ENCODE peak calls at places on chromosomes 6 and 20, in seven cellular contexts. L is glutamatergic neuron, V is Panc1, P is colonic mucosa, H is GM20000, G is GM13977, E is coronary artery. O is an unnamed sample.

GRCh38 chr6:33607126-33607783 is 13.9 kb upstream of the ITPR3 start:
- DNase-seq in L (no peak), V (no peak), P (no peak), H (no peak), G (no peak), E (no peak), O (no peak)

GRCh38 chr20:47220161-47220582 is 136.3 kb downstream of the ZMYND8 start:
- DNase-seq in L (peak; percentile 81), V (no peak), P (peak; percentile 32), H (peak; percentile 49), G (peak; percentile 59), E (no peak), O (peak; percentile 68)

GRCh38 chr6:71190809-71191208 is 97.8 kb upstream of the OGFRL1 start:
- DNase-seq in L (no peak), V (no peak), P (no peak), H (no peak), G (no peak), E (no peak), O (no peak)

GRCh38 chr6:72524011-72524645 is 97.7 kb upstream of the KCNQ5 start:
- DNase-seq in L (peak; percentile 31), V (no peak), P (no peak), H (no peak), G (no peak), E (no peak), O (no peak)

GRCh38 chr6:18216411-18216810 is 47.9 kb downstream of the DEK start:
- DNase-seq in L (no peak), V (no peak), P (no peak), H (no peak), G (no peak), E (no peak), O (no peak)

GRCh38 chr6:80460396-80460912 is 354.0 kb downstream of the BCKDHB start:
- DNase-seq in L (no peak), V (no peak), P (no peak), H (no peak), G (no peak), E (no peak), O (no peak)

GRCh38 chr6:17349437-17349836 is 44.0 kb upstream of the CAP2 start:
- DNase-seq in L (no peak), V (no peak), P (no peak), H (no peak), G (no peak), E (no peak), O (no peak)

GRCh38 chr6:27684264-27685211 is 211.6 kb upstream of the ZNF184 start:
- DNase-seq in L (peak; percentile 59), V (peak; percentile 98), P (peak; percentile 63), H (peak; percentile 43), G (peak; percentile 61), E (no peak), O (peak; percentile 70)

GRCh38 chr6:78835817-78836216 is 31.5 kb upstream of the IRAK1BP1 start:
- DNase-seq in L (no peak), V (no peak), P (no peak), H (no peak), G (no peak), E (no peak), O (no peak)

GRCh38 chr6:2854394-2854982 is 12.8 kb upstream of the SERPINB1 start:
- DNase-seq in L (no peak), V (no peak), P (no peak), H (no peak), G (no peak), E (no peak), O (no peak)

GRCh38 chr6:105981002-105981887 is 104.9 kb upstream of the PRDM1 start:
- DNase-seq in L (peak; percentile 48), V (no peak), P (peak; percentile 34), H (peak; percentile 37), G (no peak), E (no peak), O (peak; percentile 48)

GRCh38 chr6:84466521-84466920 is 239.1 kb upstream of the CEP162 start:
- DNase-seq in L (no peak), V (no peak), P (no peak), H (no peak), G (no peak), E (no peak), O (no peak)

GRCh38 chr20:60395993-60396392 is 437.8 kb downstream of the CDH26 start:
- DNase-seq in L (no peak), V (no peak), P (no peak), H (no peak), G (no peak), E (no peak), O (no peak)

GRCh38 chr20:22800161-22800560 is 215.8 kb upstream of the FOXA2 start:
- DNase-seq in L (no peak), V (no peak), P (no peak), H (no peak), G (no peak), E (no peak), O (no peak)

GRCh38 chr6:63773200-63773599 is 137.6 kb downstream of the PHF3 start:
- DNase-seq in L (no peak), V (no peak), P (no peak), H (no peak), G (no peak), E (no peak), O (no peak)

GRCh38 chr6:82113231-82113630 is 134.3 kb downstream of the IBTK start:
- DNase-seq in L (no peak), V (no peak), P (no peak), H (no peak), G (no peak), E (no peak), O (no peak)

GRCh38 chr6:148612043-148612442 is 134.8 kb upstream of the UST start:
- DNase-seq in L (no peak), V (no peak), P (no peak), H (no peak), G (no peak), E (no peak), O (no peak)

GRCh38 chr6:148611213-148611612 is 135.6 kb upstream of the UST start:
- DNase-seq in L (no peak), V (no peak), P (peak; percentile 41), H (no peak), G (no peak), E (peak; percentile 77), O (no peak)

GRCh38 chr6:148608211-148608951 is 138.4 kb upstream of the UST start:
- DNase-seq in L (no peak), V (no peak), P (no peak), H (no peak), G (no peak), E (no peak), O (no peak)
- TF ChIP-seq CTCF in L (no peak), V (peak; percentile 49), P (no peak), H (peak; percentile 7), G (peak; percentile 40), E (no peak), O (peak; percentile 43)

DNA sequence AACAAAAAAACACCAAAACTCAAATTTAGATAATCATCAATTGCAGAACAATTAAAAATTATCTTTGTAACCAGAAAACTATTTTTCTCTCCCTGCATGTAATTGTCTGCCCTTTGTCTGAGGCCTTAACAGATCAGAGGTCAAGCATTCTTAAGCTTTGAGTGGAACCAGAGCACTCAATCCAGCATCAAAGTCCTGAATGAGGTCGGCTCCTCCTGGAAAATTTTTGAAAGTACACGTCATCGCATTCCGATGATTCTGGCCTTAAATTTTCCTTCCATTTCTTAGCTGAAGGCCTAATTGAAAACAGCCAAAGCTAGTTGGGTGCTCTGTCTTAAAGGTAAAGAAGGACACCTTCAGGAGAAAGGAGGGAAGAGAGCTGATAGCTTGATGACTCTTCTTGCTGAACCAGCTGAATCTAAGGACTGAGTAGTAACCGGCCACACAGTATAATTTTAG is 510.2 kb upstream of the SULF2 start:
- DNase-seq in L (no peak), V (peak; percentile 61), P (no peak), H (no peak), G (no peak), E (no peak), O (peak; percentile 18)
- TF ChIP-seq CTCF in L (no peak), V (peak; percentile 40), P (no peak), H (no peak), G (no peak), E (no peak), O (no peak)

GRCh38 chr6:166330612-166331011 is 11.7 kb downstream of the SFT2D1 start:
- DNase-seq in L (peak; percentile 83), V (no peak), P (peak; percentile 65), H (no peak), G (no peak), E (no peak), O (peak; percentile 76)
- TF ChIP-seq CTCF in L (peak; percentile 16), V (no peak), P (no peak), H (no peak), G (no peak), E (no peak), O (no peak)

GRCh38 chr20:4329232-4329631 is 313.9 kb upstream of the RNF24 start:
- DNase-seq in L (no peak), V (no peak), P (no peak), H (no peak), G (no peak), E (no peak), O (no peak)
- TF ChIP-seq CTCF in L (no peak), V (no peak), P (no peak), H (no peak), G (no peak), E (no peak), O (no peak)

GRCh38 chr20:43681468-43681942 is 14.6 kb downstream of the MYBL2 start:
- DNase-seq in L (peak; percentile 34), V (no peak), P (no peak), H (peak; percentile 32), G (no peak), E (no peak), O (no peak)
- TF ChIP-seq CTCF in L (no peak), V (no peak), P (no peak), H (no peak), G (no peak), E (no peak), O (no peak)

GRCh38 chr6:13764996-13765395 is 49.4 kb downstream of the MCUR1 start:
- DNase-seq in L (no peak), V (no peak), P (no peak), H (peak; percentile 51), G (no peak), E (no peak), O (no peak)

GRCh38 chr6:13765570-13765969 is 48.8 kb downstream of the MCUR1 start:
- DNase-seq in L (no peak), V (no peak), P (no peak), H (no peak), G (no peak), E (no peak), O (no peak)

GRCh38 chr6:13766201-13766634 is 48.1 kb downstream of the MCUR1 start:
- DNase-seq in L (no peak), V (no peak), P (no peak), H (peak; percentile 16), G (no peak), E (no peak), O (no peak)

GRCh38 chr6:13769034-13769654 is 45.2 kb downstream of the MCUR1 start:
- DNase-seq in L (no peak), V (no peak), P (no peak), H (no peak), G (no peak), E (no peak), O (no peak)

GRCh38 chr6:13767121-13767794 is 47.1 kb downstream of the MCUR1 start:
- DNase-seq in L (no peak), V (no peak), P (peak; percentile 42), H (peak; percentile 46), G (no peak), E (peak; percentile 78), O (no peak)
- TF ChIP-seq CTCF in L (no peak), V (peak; percentile 13), P (no peak), H (no peak), G (peak; percentile 27), E (no peak), O (no peak)

GRCh38 chr6:103791458-103791857 is 1068.3 kb downstream of the HACE1 start:
- DNase-seq in L (no peak), V (no peak), P (no peak), H (no peak), G (no peak), E (no peak), O (no peak)
- TF ChIP-seq CTCF in L (no peak), V (no peak), P (no peak), H (no peak), G (no peak), E (no peak), O (no peak)

O was measured in endothelial cell.